ENCODE peak calls at places on chromosomes 1 and 21, in five cellular contexts. N is keratinocyte, G is bronchial epithelial cell, X is lower lobe of right lung, Y is GM10248. R is an unnamed sample.

GRCh38 chr1:246110343-246111219 is 396.5 kb downstream of the SMYD3 start:
- DNase-seq in N (no peak), G (no peak), X (no peak), Y (no peak), R (no peak)

GRCh38 chr1:31639543-31639942 is 5.1 kb downstream of the PEF1 start:
- DNase-seq in N (no peak), G (peak; percentile 90), X (no peak), Y (no peak), R (no peak)

GRCh38 chr21:40531421-40531820 is 315.5 kb downstream of the DSCAM start:
- DNase-seq in N (no peak), G (no peak), X (no peak), Y (no peak), R (no peak)

GRCh38 chr1:151898519-151898991 is 10.8 kb downstream of the THEM4 start:
- DNase-seq in N (no peak), G (no peak), X (no peak), Y (no peak), R (peak; percentile 48)

GRCh38 chr1:157773723-157774350 is 3.1 kb downstream of the FCRL2 start:
- DNase-seq in N (no peak), G (no peak), X (no peak), Y (peak; percentile 59), R (peak; percentile 70)

GRCh38 chr1:169745015-169745861 is 11.4 kb upstream of the SELE start:
- DNase-seq in N (no peak), G (no peak), X (no peak), Y (no peak), R (no peak)

GRCh38 chr1:93919780-93920179 is 10.6 kb upstream of the GCLM start:
- DNase-seq in N (no peak), G (no peak), X (no peak), Y (no peak), R (no peak)

GRCh38 chr1:188043536-188044245 is 1214.9 kb downstream of the PLA2G4A start:
- DNase-seq in N (no peak), G (no peak), X (no peak), Y (no peak), R (no peak)

GRCh38 chr1:151723726-151724370 is 2.5 kb downstream of the RIIAD1 start:
- DNase-seq in N (no peak), G (peak; percentile 68), X (no peak), Y (no peak), R (no peak)

GRCh38 chr21:29306920-29307319 is 8.2 kb downstream of the BACH1 start:
- DNase-seq in N (no peak), G (no peak), X (no peak), Y (no peak), R (no peak)

GRCh38 chr1:245298781-245299180 is 144.0 kb downstream of the KIF26B start:
- DNase-seq in N (no peak), G (peak; percentile 19), X (no peak), Y (no peak), R (peak; percentile 8)

GRCh38 chr1:93874025-93874651 is 4.9 kb downstream of the DNTTIP2 start:
- DNase-seq in N (peak; percentile 15), G (peak; percentile 48), X (no peak), Y (no peak), R (no peak)

GRCh38 chr1:16173447-16174260 is 17.8 kb upstream of the EPHA2 start:
- DNase-seq in N (peak; percentile 99), G (peak; percentile 97), X (peak; percentile 86), Y (no peak), R (peak; percentile 96)

DNA sequence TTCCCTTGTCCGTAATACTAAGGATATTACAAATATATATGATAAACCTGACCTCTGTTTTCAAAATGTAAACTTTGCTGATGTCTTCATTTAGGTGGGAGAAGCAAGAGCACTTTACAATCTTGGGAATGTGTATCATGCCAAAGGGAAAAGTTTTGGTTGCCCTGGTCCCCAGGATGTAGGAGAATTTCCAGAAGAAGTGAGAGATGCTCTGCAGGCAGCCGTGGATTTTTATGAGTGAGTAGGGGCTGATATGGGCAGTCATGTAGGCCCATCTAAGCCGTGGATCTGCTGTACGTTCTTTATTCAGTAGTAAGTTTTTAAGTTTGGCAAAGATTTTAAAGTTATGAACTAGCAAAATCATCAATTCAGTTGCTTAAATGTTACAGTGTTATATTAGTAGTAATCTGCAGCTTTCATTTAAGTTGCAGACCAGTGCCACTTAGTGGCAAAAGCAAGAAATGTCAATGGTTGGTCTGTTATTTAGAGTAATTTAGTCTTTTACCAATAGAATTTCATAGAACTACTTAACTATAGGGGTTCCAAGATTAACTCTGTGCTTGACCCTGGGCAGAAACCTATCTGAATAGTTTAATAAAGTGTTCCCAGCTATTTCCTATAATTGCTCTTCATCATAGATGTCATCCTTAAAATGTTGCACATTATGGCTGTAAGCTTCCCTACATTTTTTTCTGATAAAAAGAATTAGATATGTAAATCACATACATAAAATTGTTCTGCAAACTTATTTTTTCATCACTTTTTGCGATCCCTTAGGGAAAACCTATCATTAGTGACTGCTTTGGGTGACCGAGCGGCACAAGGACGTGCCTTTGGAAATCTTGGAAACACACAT is 21.3 kb downstream of the GPSM2 start:
- DNase-seq in N (no peak), G (peak; percentile 70), X (no peak), Y (peak; percentile 44), R (peak; percentile 22)
- TF ChIP-seq CTCF in N (no peak), G (peak; percentile 41), X (peak; percentile 74), Y (peak; percentile 74), R (peak; percentile 22)

DNA sequence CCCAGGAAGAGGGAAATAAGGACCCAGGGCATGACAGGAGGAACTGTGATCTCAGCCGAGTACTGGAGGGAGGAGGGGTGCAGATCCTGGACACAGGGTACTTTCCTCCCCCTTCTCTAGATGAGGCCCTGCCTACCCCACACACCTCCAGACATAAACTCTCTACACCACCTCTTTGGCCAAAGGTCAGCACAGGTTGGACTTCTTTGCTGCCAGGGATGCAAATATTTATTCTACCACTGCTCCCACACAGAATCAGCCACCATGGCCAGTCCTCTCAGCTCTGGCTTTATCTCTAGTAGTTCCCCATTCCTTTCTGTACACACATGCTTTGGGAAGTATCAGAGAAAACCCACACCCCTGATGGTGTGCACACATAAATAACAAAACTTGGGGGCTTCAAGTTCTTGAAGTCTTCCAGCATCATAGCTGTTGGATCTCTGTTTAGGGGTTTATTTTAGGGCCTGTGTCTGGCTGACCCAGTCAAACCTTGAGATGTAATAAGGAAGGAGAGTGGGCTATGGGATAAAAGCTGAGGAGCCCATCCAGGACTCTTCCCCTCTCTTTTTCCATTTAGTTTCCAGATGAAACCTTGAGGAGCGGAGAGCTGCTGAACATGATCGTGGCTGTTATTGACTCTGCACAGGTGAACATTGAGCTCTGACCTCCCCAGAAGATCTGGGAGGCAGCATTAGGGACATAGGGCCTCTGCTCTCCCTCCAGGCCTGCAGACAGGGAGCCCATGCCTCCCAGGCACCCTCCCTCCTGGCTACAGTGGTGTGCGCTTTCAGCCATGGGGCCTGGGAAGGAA is 6.7 kb upstream of the SLC27A3 start:
- DNase-seq in N (no peak), G (no peak), X (no peak), Y (no peak), R (no peak)
- TF ChIP-seq CTCF in N (no peak), G (no peak), X (no peak), Y (no peak), R (no peak)

GRCh38 chr1:64396817-64397216 is 73.1 kb upstream of the CACHD1 start:
- DNase-seq in N (no peak), G (no peak), X (no peak), Y (no peak), R (no peak)
- TF ChIP-seq CTCF in N (peak; percentile 30), G (peak; percentile 9), X (no peak), Y (no peak), R (no peak)

GRCh38 chr1:6170742-6171201 is 9.3 kb downstream of the CHD5 start:
- DNase-seq in N (no peak), G (no peak), X (no peak), Y (no peak), R (no peak)

GRCh38 chr1:6170116-6170741 is 9.9 kb downstream of the CHD5 start:
- DNase-seq in N (no peak), G (no peak), X (no peak), Y (no peak), R (no peak)

GRCh38 chr1:6172549-6172948 is 7.6 kb downstream of the CHD5 start:
- DNase-seq in N (no peak), G (no peak), X (no peak), Y (no peak), R (no peak)

GRCh38 chr1:6168947-6169586 is 11.1 kb downstream of the CHD5 start:
- DNase-seq in N (no peak), G (no peak), X (peak; percentile 30), Y (no peak), R (no peak)

GRCh38 chr1:6171546-6172124 is 8.5 kb downstream of the CHD5 start:
- DNase-seq in N (no peak), G (no peak), X (no peak), Y (no peak), R (peak; percentile 48)
- TF ChIP-seq CTCF in N (peak; percentile 66), G (peak; percentile 40), X (no peak), Y (peak; percentile 39), R (peak; percentile 24)

GRCh38 chr1:231172411-231172810 is 10.6 kb downstream of the TRIM67 start:
- DNase-seq in N (no peak), G (peak; percentile 30), X (no peak), Y (no peak), R (no peak)
- TF ChIP-seq CTCF in N (no peak), G (no peak), X (no peak), Y (no peak), R (no peak)

GRCh38 chr1:109279615-109280278 is 3.2 kb downstream of the PSRC1 start:
- DNase-seq in N (no peak), G (no peak), X (no peak), Y (no peak), R (no peak)
- TF ChIP-seq CTCF in N (no peak), G (no peak), X (no peak), Y (no peak), R (no peak)

R was measured in Calu3.